ENCODE peak calls at places on chromosomes 7 and 10, in nine cellular contexts. A, C, S, R, D, N, K, B and V are unnamed samples.

GRCh38 chr10:3897156-3897555 is 112.1 kb upstream of the KLF6 start:
- DNase-seq in K (no peak), A (no peak), S (no peak), R (no peak), B (no peak), N (no peak), C (no peak), D (no peak), V (no peak)

GRCh38 chr10:61000769-61001730 is 57.1 kb upstream of the RHOBTB1 start:
- DNase-seq in D (peak), C (no peak), S (no peak), B (no peak), R (no peak), N (peak), K (peak), A (no peak), V (peak)

GRCh38 chr7:152512711-152513110 is 76.9 kb upstream of the KMT2C start:
- DNase-seq in D (no peak), C (peak), B (peak), N (peak), A (no peak), S (no peak), R (no peak), K (peak), V (no peak)

GRCh38 chr7:112882506-112882905 is 92.3 kb upstream of the TMEM168 start:
- DNase-seq in A (no peak), B (no peak), K (peak), N (no peak), R (no peak), S (no peak), D (no peak), C (peak), V (no peak)

GRCh38 chr7:6198687-6199595 is 73.5 kb downstream of the CYTH3 start:
- DNase-seq in R (no peak), S (no peak), D (no peak), K (no peak), B (no peak), N (peak), C (no peak), A (no peak), V (no peak)

GRCh38 chr10:116877391-116877790 is 28.1 kb downstream of the ENO4 start:
- DNase-seq in A (no peak), K (no peak), D (no peak), N (peak), R (no peak), B (no peak), C (no peak), S (no peak), V (no peak)

GRCh38 chr10:59350558-59350957 is 11.8 kb downstream of the FAM13C start:
- DNase-seq in S (no peak), N (no peak), C (no peak), K (no peak), R (no peak), A (no peak), B (no peak), D (no peak), V (no peak)

GRCh38 chr10:89431977-89432376 is 17.6 kb downstream of the IFIT5 start:
- DNase-seq in K (no peak), A (no peak), B (peak), S (no peak), N (peak), C (no peak), D (no peak), R (no peak), V (no peak)

GRCh38 chr10:77207182-77208165 is 430.1 kb downstream of the KCNMA1 start:
- DNase-seq in S (no peak), K (no peak), A (no peak), C (no peak), R (no peak), N (no peak), D (no peak), B (no peak), V (no peak)

GRCh38 chr10:30747633-30748032 is 118.1 kb upstream of the LYZL2 start:
- DNase-seq in B (no peak), D (no peak), N (no peak), S (no peak), A (no peak), K (no peak), C (peak), R (no peak), V (no peak)

GRCh38 chr10:43284341-43284910 is 17.6 kb upstream of the RASGEF1A start:
- DNase-seq in B (no peak), A (no peak), R (no peak), K (no peak), S (no peak), D (no peak), C (peak), N (peak), V (no peak)

GRCh38 chr10:96665306-96665705 is 55.0 kb downstream of the PIK3AP1 start:
- DNase-seq in C (no peak), S (no peak), K (no peak), R (no peak), B (no peak), A (no peak), N (no peak), D (no peak), V (no peak)

GRCh38 chr7:70098905-70099672 is 500.8 kb downstream of the AUTS2 start:
- DNase-seq in R (no peak), D (no peak), K (no peak), A (no peak), N (no peak), C (no peak), S (no peak), B (no peak), V (no peak)

GRCh38 chr7:27300401-27300800 is 57.8 kb downstream of the EVX1 start:
- DNase-seq in R (no peak), B (no peak), K (no peak), S (no peak), C (peak), N (no peak), A (no peak), D (no peak), V (no peak)

GRCh38 chr10:4688620-4689019 is 137.4 kb upstream of the AKR1E2 start:
- DNase-seq in C (no peak), K (no peak), B (no peak), R (no peak), S (no peak), N (no peak), A (no peak), D (no peak), V (no peak)